ENCODE peak calls at places on chromosome 4, in four cellular contexts. S is NCI-H1092, A is NAMALWA, L is EH. U is an unnamed sample.

GRCh38 chr4:25306658-25307057 is 5.9 kb upstream of the ZCCHC4 start:
- DNase-seq in A (no peak), S (no peak), L (no peak), U (no peak)

GRCh38 chr4:55378617-55379467 is 16.9 kb upstream of the TMEM165 start:
- DNase-seq in A (no peak), S (no peak), L (peak; percentile 81), U (no peak)

GRCh38 chr4:37989398-37990260 is 29.4 kb downstream of the PTTG2 start:
- DNase-seq in L (peak; percentile 36), A (peak; percentile 62), S (no peak), U (no peak)

GRCh38 chr4:61572160-61572559 is 372.0 kb downstream of the ADGRL3 start:
- DNase-seq in L (no peak), S (no peak), A (no peak), U (no peak)

GRCh38 chr4:123562994-123563745 is 166.6 kb downstream of the SPRY1 start:
- DNase-seq in L (peak; percentile 7), S (no peak), A (no peak), U (no peak)

GRCh38 chr4:57137261-57137660 is 27.1 kb upstream of the IGFBP7 start:
- DNase-seq in S (no peak), A (no peak), L (peak; percentile 55), U (no peak)

GRCh38 chr4:124711469-124712416 is 789 bp downstream of the ANKRD50 start:
- DNase-seq in A (peak; percentile 61), L (peak; percentile 76), S (peak; percentile 53), U (peak; percentile 35)

GRCh38 chr4:81052119-81053068 is 21.9 kb downstream of the BMP3 start:
- DNase-seq in S (peak; percentile 38), L (peak; percentile 57), A (peak; percentile 88), U (peak; percentile 68)

GRCh38 chr4:42781325-42781724 is 111.2 kb upstream of the GRXCR1 start:
- DNase-seq in S (no peak), L (no peak), A (no peak), U (no peak)

GRCh38 chr4:186920486-186920885 is 196.8 kb upstream of the FAT1 start:
- DNase-seq in A (no peak), L (peak; percentile 71), S (no peak), U (no peak)

GRCh38 chr4:38889143-38889542 is 21.5 kb downstream of the FAM114A1 start:
- DNase-seq in A (no peak), L (peak; percentile 87), S (no peak), U (no peak)

GRCh38 chr4:1777822-1778641 is 15.1 kb upstream of the FGFR3 start:
- DNase-seq in S (no peak), A (no peak), L (peak; percentile 88), U (peak; percentile 96)

GRCh38 chr4:77432702-77433101 is 172.9 kb upstream of the CXCL13 start:
- DNase-seq in L (peak; percentile 3), S (no peak), A (peak; percentile 60), U (no peak)

GRCh38 chr4:97910005-97910404 is 233.3 kb downstream of the STPG2 start:
- DNase-seq in S (no peak), L (no peak), A (peak; percentile 34), U (peak; percentile 16)

GRCh38 chr4:1477045-1477905 is 71.0 kb upstream of the NKX1-1 start:
- DNase-seq in L (no peak), A (no peak), S (no peak), U (no peak)

GRCh38 chr4:151475338-151475737 is 66.4 kb downstream of the FHIP1A start:
- DNase-seq in A (no peak), S (no peak), L (peak; percentile 18), U (no peak)

GRCh38 chr4:4789462-4789861 is 70.0 kb upstream of the MSX1 start:
- DNase-seq in S (no peak), A (no peak), L (no peak), U (no peak)

GRCh38 chr4:8188743-8189550 is 10.1 kb upstream of the SH3TC1 start:
- DNase-seq in S (peak; percentile 58), L (no peak), A (no peak), U (no peak)

GRCh38 chr4:169410839-169411770 is 140.3 kb upstream of the SH3RF1 start:
- DNase-seq in S (no peak), L (peak; percentile 93), A (peak; percentile 38), U (no peak)

GRCh38 chr4:101948951-101949350 is 158.4 kb downstream of the BANK1 start:
- DNase-seq in A (no peak), L (no peak), S (no peak), U (no peak)

GRCh38 chr4:72770708-72771107 is 201.7 kb upstream of the ADAMTS3 start:
- DNase-seq in L (peak; percentile 65), A (no peak), S (no peak), U (no peak)

GRCh38 chr4:4647041-4647440 is 105.2 kb upstream of the STX18 start:
- DNase-seq in L (peak; percentile 36), A (no peak), S (no peak), U (no peak)

GRCh38 chr4:123976285-123976684 is 579.7 kb downstream of the SPRY1 start:
- DNase-seq in L (no peak), A (peak; percentile 34), S (no peak), U (no peak)

GRCh38 chr4:78592104-78592783 is 40.7 kb downstream of the ANXA3 start:
- DNase-seq in L (no peak), A (peak; percentile 51), S (no peak), U (peak; percentile 11)

GRCh38 chr4:7857238-7857701 is 82.4 kb downstream of the AFAP1 start:
- DNase-seq in A (no peak), L (peak; percentile 98), S (no peak), U (no peak)

GRCh38 chr4:40405194-40405593 is 70.1 kb downstream of the CHRNA9 start:
- DNase-seq in S (no peak), A (no peak), L (no peak), U (no peak)

U was measured in NT2/D1.